ENCODE peak calls at places on chromosomes 4 and X, in seven cellular contexts. One of them, this sample, is unnamed.

GRCh38 chrX:94961730-94962129 is 1287.7 kb downstream of the FAM133A start:
- DNase-seq in transverse colon: no peak
- DNase-seq in adrenal gland: no peak
- DNase-seq in Peyer's patch: no peak
- DNase-seq in A549: no peak
- DNase-seq in HepG2: no peak
- DNase-seq in ovary: no peak
- DNase-seq in this sample: no peak

GRCh38 chr4:185143596-185143969 is 517 bp downstream of the SLC25A4 start:
- DNase-seq in adrenal gland: peak; percentile 56
- DNase-seq in A549: no peak
- DNase-seq in ovary: peak; percentile 63
- DNase-seq in Peyer's patch: peak; percentile 64
- DNase-seq in transverse colon: peak; percentile 58
- DNase-seq in HepG2: peak; percentile 22
- DNase-seq in this sample: peak; percentile 85

GRCh38 chrX:40996886-40997530 is 88.2 kb upstream of the USP9X start:
- DNase-seq in A549: peak; percentile 36
- DNase-seq in adrenal gland: peak; percentile 28
- DNase-seq in transverse colon: no peak
- DNase-seq in HepG2: peak; percentile 70
- DNase-seq in ovary: no peak
- DNase-seq in Peyer's patch: no peak
- DNase-seq in this sample: no peak

GRCh38 chrX:130028196-130028595 is 45.8 kb downstream of the BCORL1 start:
- DNase-seq in Peyer's patch: peak; percentile 81
- DNase-seq in adrenal gland: peak; percentile 54
- DNase-seq in ovary: peak; percentile 47
- DNase-seq in A549: peak; percentile 28
- DNase-seq in HepG2: no peak
- DNase-seq in transverse colon: peak; percentile 51
- DNase-seq in this sample: peak; percentile 86

GRCh38 chrX:118519411-118520205 is 24.0 kb downstream of the DOCK11 start:
- DNase-seq in transverse colon: no peak
- DNase-seq in A549: no peak
- DNase-seq in Peyer's patch: no peak
- DNase-seq in HepG2: no peak
- DNase-seq in ovary: no peak
- DNase-seq in adrenal gland: no peak
- DNase-seq in this sample: no peak

GRCh38 chrX:32408389-32408788 is 803.0 kb downstream of the DMD start:
- DNase-seq in adrenal gland: no peak
- DNase-seq in transverse colon: no peak
- DNase-seq in Peyer's patch: no peak
- DNase-seq in A549: no peak
- DNase-seq in ovary: no peak
- DNase-seq in HepG2: no peak
- DNase-seq in this sample: no peak

GRCh38 chr4:54226399-54227260 is 2.5 kb upstream of the PDGFRA start:
- DNase-seq in Peyer's patch: peak; percentile 66
- DNase-seq in A549: no peak
- DNase-seq in HepG2: no peak
- DNase-seq in transverse colon: peak; percentile 50
- DNase-seq in ovary: peak; percentile 83
- DNase-seq in adrenal gland: peak; percentile 54
- DNase-seq in this sample: peak; percentile 80

GRCh38 chr4:39937683-39938268 is 39.9 kb downstream of the PDS5A start:
- DNase-seq in adrenal gland: no peak
- DNase-seq in Peyer's patch: no peak
- DNase-seq in transverse colon: no peak
- DNase-seq in HepG2: no peak
- DNase-seq in ovary: no peak
- DNase-seq in A549: no peak
- DNase-seq in this sample: no peak

GRCh38 chr4:4969298-4969697 is 50.0 kb downstream of the CYTL1 start:
- DNase-seq in A549: peak; percentile 15
- DNase-seq in Peyer's patch: peak; percentile 57
- DNase-seq in HepG2: no peak
- DNase-seq in adrenal gland: peak; percentile 69
- DNase-seq in ovary: no peak
- DNase-seq in transverse colon: no peak
- DNase-seq in this sample: no peak

GRCh38 chr4:65669008-65669971 is 999 bp downstream of the EPHA5 start:
- DNase-seq in ovary: peak; percentile 33
- DNase-seq in HepG2: no peak
- DNase-seq in Peyer's patch: no peak
- DNase-seq in A549: no peak
- DNase-seq in transverse colon: no peak
- DNase-seq in adrenal gland: no peak
- DNase-seq in this sample: peak; percentile 58

GRCh38 chrX:17495052-17495451 is 120.1 kb downstream of the NHS start:
- DNase-seq in A549: peak; percentile 29
- DNase-seq in adrenal gland: no peak
- DNase-seq in transverse colon: no peak
- DNase-seq in ovary: no peak
- DNase-seq in HepG2: peak; percentile 2
- DNase-seq in Peyer's patch: no peak
- DNase-seq in this sample: no peak

GRCh38 chrX:49840679-49841078 is 11.6 kb downstream of the PAGE4 start:
- DNase-seq in ovary: peak; percentile 58
- DNase-seq in Peyer's patch: no peak
- DNase-seq in A549: peak; percentile 19
- DNase-seq in HepG2: peak; percentile 83
- DNase-seq in transverse colon: peak; percentile 27
- DNase-seq in adrenal gland: peak; percentile 74
- DNase-seq in this sample: no peak

GRCh38 chr4:114813961-114814360 is 215.4 kb downstream of the UGT8 start:
- DNase-seq in ovary: no peak
- DNase-seq in adrenal gland: no peak
- DNase-seq in Peyer's patch: no peak
- DNase-seq in transverse colon: no peak
- DNase-seq in A549: no peak
- DNase-seq in HepG2: no peak
- DNase-seq in this sample: no peak

DNA sequence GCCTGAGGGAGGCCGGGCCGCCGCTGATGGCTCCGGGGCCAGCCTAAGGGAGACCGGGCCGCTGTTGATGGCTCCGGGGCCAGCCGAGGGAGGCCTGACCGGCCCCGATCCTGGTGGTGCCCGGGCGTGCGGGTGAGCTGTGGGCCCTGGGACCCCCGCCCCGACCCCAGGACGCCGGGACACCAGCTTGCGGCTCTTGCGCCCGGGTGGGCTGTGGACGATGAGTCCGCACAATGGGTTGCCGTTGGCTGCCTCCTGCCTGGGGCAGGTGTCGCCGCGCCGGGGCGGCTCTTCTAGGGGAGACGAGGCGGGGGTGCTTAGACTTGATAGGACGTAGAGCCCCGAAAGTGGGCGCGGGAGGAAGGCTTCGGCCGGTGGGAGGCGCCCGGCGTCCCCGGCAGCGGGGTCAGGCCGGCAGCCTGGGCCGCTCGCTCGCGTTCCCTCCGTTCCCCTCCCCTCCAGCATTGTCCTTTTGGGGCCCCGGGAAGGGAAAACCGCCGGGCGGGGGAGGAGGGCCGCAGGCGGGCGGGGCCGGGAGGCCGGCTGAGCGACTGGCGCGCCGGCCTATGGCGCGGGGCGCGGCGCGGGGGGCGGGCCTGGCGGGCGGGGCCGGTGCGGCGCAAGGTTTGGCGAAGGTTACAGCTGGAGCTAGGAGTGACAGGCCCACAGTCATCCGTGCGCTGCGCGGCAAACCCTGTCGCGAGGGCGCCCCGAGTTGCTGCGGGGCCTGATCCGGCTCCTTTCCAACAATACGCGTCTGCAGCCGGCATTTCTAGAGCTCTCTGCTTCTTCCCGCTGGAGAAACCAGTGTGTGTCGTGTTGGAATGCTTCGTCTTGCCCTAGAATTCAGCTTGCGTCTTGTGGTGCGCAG is 819 bp downstream of the KIAA0232 start:
- DNase-seq in ovary: peak; percentile 95
- DNase-seq in A549: peak; percentile 73
- DNase-seq in adrenal gland: peak; percentile 90
- DNase-seq in transverse colon: peak; percentile 94
- DNase-seq in Peyer's patch: peak; percentile 95
- DNase-seq in HepG2: peak; percentile 80
- DNase-seq in this sample: peak; percentile 97
- TF ChIP-seq CTCF in ovary: no peak
- TF ChIP-seq CTCF in A549: no peak
- TF ChIP-seq CTCF in adrenal gland: no peak
- TF ChIP-seq CTCF in transverse colon: no peak
- TF ChIP-seq CTCF in Peyer's patch: no peak
- TF ChIP-seq CTCF in HepG2: peak; percentile 65
- TF ChIP-seq CTCF in this sample: no peak

GRCh38 chr4:10090467-10091250 is 25.9 kb downstream of the WDR1 start:
- DNase-seq in ovary: peak; percentile 35
- DNase-seq in A549: no peak
- DNase-seq in adrenal gland: no peak
- DNase-seq in transverse colon: no peak
- DNase-seq in Peyer's patch: no peak
- DNase-seq in HepG2: no peak
- DNase-seq in this sample: peak; percentile 70

GRCh38 chr4:10091531-10092181 is 24.9 kb downstream of the WDR1 start:
- DNase-seq in adrenal gland: no peak
- DNase-seq in Peyer's patch: no peak
- DNase-seq in ovary: no peak
- DNase-seq in A549: no peak
- DNase-seq in transverse colon: no peak
- DNase-seq in HepG2: no peak
- DNase-seq in this sample: peak; percentile 71

GRCh38 chr4:10093801-10094552 is 22.6 kb downstream of the WDR1 start:
- DNase-seq in Peyer's patch: no peak
- DNase-seq in adrenal gland: peak; percentile 61
- DNase-seq in transverse colon: no peak
- DNase-seq in HepG2: no peak
- DNase-seq in ovary: peak; percentile 74
- DNase-seq in A549: no peak
- DNase-seq in this sample: no peak

GRCh38 chr4:10093273-10093621 is 23.4 kb downstream of the WDR1 start:
- DNase-seq in HepG2: no peak
- DNase-seq in transverse colon: no peak
- DNase-seq in adrenal gland: no peak
- DNase-seq in ovary: no peak
- DNase-seq in Peyer's patch: no peak
- DNase-seq in A549: no peak
- DNase-seq in this sample: no peak

DNA sequence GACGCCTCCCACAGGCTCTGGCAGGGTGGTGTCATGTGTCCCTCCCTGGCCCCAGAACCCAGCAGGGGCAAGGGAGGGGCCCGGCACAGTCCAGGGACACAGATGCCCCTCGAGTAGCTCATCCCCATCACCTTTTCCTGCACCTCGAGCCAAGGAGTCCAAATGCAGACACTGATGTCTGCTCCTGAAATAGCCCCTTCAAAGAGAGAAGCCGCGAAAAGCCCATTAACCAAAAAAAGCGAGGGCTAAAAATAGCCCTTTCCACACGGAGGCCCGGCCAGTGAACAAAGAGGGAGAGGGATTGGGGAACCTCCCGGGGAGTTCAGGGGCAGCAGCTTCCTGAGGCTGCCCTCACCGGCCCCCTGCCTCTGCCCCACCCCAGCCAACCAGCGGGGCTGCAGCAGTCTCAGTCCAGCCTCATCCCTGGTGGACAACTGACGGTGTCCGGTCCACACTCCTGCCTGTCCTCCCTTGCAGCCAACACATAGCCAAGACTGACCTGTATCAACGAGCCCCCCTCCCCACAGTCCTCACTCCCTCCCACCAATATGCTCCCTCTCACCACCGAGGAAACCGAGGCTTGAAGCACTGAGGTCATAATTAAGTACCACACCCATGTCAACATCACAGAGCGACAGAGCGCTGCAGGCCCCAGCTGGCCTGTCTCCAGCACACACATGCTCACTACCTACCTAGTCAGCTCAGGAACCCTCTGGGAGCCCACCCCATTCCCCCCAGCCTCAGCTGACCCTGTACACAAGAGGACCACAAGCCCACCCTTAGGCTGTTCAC is 23.9 kb downstream of the WDR1 start:
- DNase-seq in HepG2: no peak
- DNase-seq in Peyer's patch: no peak
- DNase-seq in adrenal gland: no peak
- DNase-seq in A549: no peak
- DNase-seq in ovary: no peak
- DNase-seq in transverse colon: no peak
- DNase-seq in this sample: peak; percentile 72
- TF ChIP-seq POLR2A in HepG2: no peak
- TF ChIP-seq POLR2A in Peyer's patch: no peak
- TF ChIP-seq POLR2A in adrenal gland: no peak
- TF ChIP-seq POLR2A in A549: no peak
- TF ChIP-seq POLR2A in ovary: no peak
- TF ChIP-seq POLR2A in transverse colon: no peak
- TF ChIP-seq POLR2A in this sample: no peak

DNA sequence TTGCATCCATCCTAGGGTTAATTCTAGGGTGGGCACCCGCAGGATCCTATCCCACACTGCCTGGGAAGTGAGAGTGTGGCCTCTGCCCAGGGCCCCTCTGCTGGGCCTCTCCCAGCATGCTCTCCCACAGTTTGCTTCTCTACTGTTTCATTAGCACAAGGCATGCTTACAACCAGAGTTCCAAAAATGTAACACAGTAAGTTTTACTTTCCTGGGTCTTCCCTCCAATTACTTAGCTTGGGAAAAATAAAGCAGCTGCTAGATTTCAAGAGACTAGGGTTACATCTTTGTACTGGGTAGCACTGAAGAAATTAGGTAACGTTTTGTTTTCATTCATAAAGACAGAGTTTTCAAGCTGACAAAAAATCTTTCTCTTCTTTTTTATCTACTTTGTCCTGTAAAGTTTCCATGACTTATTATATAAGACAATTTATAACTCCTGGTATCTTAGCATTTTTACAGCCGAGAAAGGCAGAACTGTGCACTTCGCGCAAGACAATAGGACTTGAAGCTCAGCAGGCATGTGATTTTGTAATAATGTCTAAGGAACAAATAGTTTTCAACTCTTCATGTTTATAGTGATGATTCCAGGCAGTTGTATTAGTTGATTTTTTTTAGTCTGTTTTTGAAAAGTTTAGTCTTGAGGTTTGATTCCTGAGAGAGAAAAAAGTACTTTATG is 131.2 kb upstream of the PCDH18 start:
- DNase-seq in HepG2: no peak
- DNase-seq in Peyer's patch: no peak
- DNase-seq in ovary: peak; percentile 45
- DNase-seq in A549: no peak
- DNase-seq in transverse colon: no peak
- DNase-seq in adrenal gland: no peak
- DNase-seq in this sample: no peak
- H3K4me1 ChIP-seq in HepG2: no peaks in the 10 kb centered on the region
- H3K4me1 ChIP-seq in Peyer's patch: no peaks in the 10 kb centered on the region
- H3K4me1 ChIP-seq in ovary: peaks cover 10% of the 10 kb centered on the region
- H3K4me1 ChIP-seq in A549: no peaks in the 10 kb centered on the region
- H3K4me1 ChIP-seq in transverse colon: peaks cover 9% of the 10 kb centered on the region
- H3K4me1 ChIP-seq in adrenal gland: no peaks in the 10 kb centered on the region
- H3K4me1 ChIP-seq in this sample: no peaks in the 10 kb centered on the region

DNA sequence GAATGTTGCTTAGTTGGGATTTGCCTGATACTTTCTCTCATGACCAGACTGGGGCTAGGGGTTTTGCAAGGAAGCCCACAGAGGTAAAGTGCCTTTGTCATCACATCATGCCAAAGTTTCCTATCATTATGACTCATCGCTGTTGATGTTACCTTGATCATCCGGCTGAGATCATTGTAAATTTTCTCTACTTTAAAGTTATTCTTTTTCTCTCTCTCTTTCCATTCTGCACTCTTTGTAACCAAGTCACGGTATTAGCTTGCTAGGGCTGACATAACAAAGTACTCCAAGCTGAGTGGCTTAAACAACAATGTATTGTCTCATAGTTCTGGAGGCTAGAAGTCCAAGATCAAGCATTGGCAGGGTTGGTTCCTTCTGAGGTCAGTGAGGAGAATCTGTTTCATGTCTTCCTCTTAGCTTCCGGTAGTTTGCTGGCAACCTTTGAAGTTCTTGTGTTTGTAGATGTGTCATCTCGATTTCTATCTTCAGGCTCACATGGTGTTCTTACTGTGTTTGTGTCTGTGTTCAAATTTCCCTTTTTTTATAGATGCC is 113.0 kb downstream of the DTHD1 start:
- DNase-seq in A549: no peak
- DNase-seq in transverse colon: no peak
- DNase-seq in ovary: no peak
- DNase-seq in HepG2: peak; percentile 5
- DNase-seq in Peyer's patch: no peak
- DNase-seq in adrenal gland: no peak
- DNase-seq in this sample: no peak
- TF ChIP-seq CTCF in A549: no peak
- TF ChIP-seq CTCF in transverse colon: no peak
- TF ChIP-seq CTCF in ovary: no peak
- TF ChIP-seq CTCF in HepG2: no peak
- TF ChIP-seq CTCF in Peyer's patch: no peak
- TF ChIP-seq CTCF in adrenal gland: no peak
- TF ChIP-seq CTCF in this sample: no peak